ENCODE peak calls at places on chromosomes 12 and 14, in four cellular contexts. I is psoas muscle, Q is astrocyte, B is HFF-Myc. W is an unnamed sample.

GRCh38 chr14:88791629-88792571 is 853 bp downstream of the EML5 start:
- DNase-seq in Q (no peak), B (no peak), I (peak), W (no peak)

GRCh38 chr12:122422769-122423257 is 344 bp upstream of the CLIP1 start:
- DNase-seq in I (peak), Q (peak), B (no peak), W (no peak)

GRCh38 chr14:59020382-59020781 is 168.1 kb upstream of the DAAM1 start:
- DNase-seq in I (no peak), Q (peak), B (no peak), W (peak)

GRCh38 chr12:116244001-116244400 is 33.5 kb downstream of the MED13L start:
- DNase-seq in Q (peak), I (no peak), B (peak), W (no peak)

GRCh38 chr12:124917135-124917840 is 2.8 kb upstream of the UBC start:
- DNase-seq in B (peak), I (peak), Q (peak), W (peak)

GRCh38 chr12:130966443-130967030 is 12.8 kb downstream of the ADGRD1 start:
- DNase-seq in B (no peak), I (no peak), Q (no peak), W (no peak)

GRCh38 chr14:32711103-32711680 is 227.5 kb upstream of the NPAS3 start:
- DNase-seq in Q (peak), B (no peak), I (no peak), W (peak)

GRCh38 chr12:11545438-11546330 is 103.8 kb upstream of the ETV6 start:
- DNase-seq in I (no peak), B (no peak), Q (no peak), W (no peak)

GRCh38 chr14:69574266-69574953 is at the start of gene CCDC177:
- DNase-seq in I (peak), Q (no peak), B (no peak), W (peak)

GRCh38 chr14:69430306-69430939 is 31.9 kb downstream of the SLC39A9 start:
- DNase-seq in I (no peak), Q (no peak), B (no peak), W (no peak)

GRCh38 chr14:36805116-36805515 is 143.5 kb downstream of the PAX9 start:
- DNase-seq in I (no peak), Q (no peak), B (no peak), W (no peak)

GRCh38 chr14:45664668-45665356 is 411.8 kb upstream of the MIS18BP1 start:
- DNase-seq in Q (no peak), I (no peak), B (no peak), W (no peak)

GRCh38 chr12:121802485-121802842 is 1.3 kb upstream of the SETD1B start:
- DNase-seq in I (no peak), Q (no peak), B (no peak), W (no peak)

GRCh38 chr12:58074259-58074658 is 132.9 kb downstream of the ATP23 start:
- DNase-seq in B (no peak), I (no peak), Q (no peak), W (no peak)

GRCh38 chr12:122458105-122459035 is 35.9 kb upstream of the CLIP1 start:
- DNase-seq in B (no peak), I (no peak), Q (no peak), W (no peak)

GRCh38 chr14:99055019-99055418 is 217.0 kb downstream of the BCL11B start:
- DNase-seq in B (no peak), Q (peak), I (no peak), W (no peak)

GRCh38 chr12:6065872-6066217 is 58.6 kb downstream of the VWF start:
- DNase-seq in Q (no peak), B (no peak), I (no peak), W (no peak)

GRCh38 chr12:66237505-66238175 is 48.6 kb downstream of the IRAK3 start:
- DNase-seq in Q (no peak), I (no peak), B (no peak), W (no peak)

GRCh38 chr12:66232258-66232657 is 43.2 kb downstream of the IRAK3 start:
- DNase-seq in I (no peak), Q (no peak), B (no peak), W (no peak)

GRCh38 chr12:66239295-66239694 is 50.3 kb downstream of the IRAK3 start:
- DNase-seq in B (no peak), I (no peak), Q (no peak), W (no peak)

GRCh38 chr12:66236969-66237368 is 48.0 kb downstream of the IRAK3 start:
- DNase-seq in Q (no peak), I (no peak), B (no peak), W (no peak)

GRCh38 chr12:66235626-66236281 is 46.7 kb downstream of the IRAK3 start:
- DNase-seq in I (no peak), Q (no peak), B (no peak), W (peak)
- TF ChIP-seq CTCF in I (no peak), Q (peak), B (no peak), W (peak)

DNA sequence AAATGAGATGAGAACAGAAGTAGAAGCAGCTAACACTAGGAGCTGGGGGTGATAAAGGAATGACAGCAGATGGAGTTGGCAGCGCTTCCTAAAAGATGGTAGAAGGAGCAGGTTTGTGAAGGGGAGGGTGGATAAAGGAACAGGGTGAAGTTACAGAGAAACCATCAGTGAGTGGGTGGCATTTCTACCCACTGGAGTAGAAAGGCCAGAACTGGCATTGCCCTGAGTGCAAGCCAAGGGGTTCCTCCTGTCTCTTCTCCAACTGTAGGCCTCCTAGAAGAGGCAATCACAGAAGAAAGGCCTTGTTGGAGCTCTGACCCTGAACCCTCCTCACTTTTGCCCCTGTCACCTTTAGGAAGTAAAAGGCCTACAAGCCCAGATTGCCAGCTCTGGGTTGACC is 2.2 kb downstream of the KRT18 start:
- DNase-seq in I (no peak), B (no peak), Q (no peak), W (no peak)
- H3K4me3 ChIP-seq in I (no peak), B (no peak), Q (peak), W (peak)

DNA sequence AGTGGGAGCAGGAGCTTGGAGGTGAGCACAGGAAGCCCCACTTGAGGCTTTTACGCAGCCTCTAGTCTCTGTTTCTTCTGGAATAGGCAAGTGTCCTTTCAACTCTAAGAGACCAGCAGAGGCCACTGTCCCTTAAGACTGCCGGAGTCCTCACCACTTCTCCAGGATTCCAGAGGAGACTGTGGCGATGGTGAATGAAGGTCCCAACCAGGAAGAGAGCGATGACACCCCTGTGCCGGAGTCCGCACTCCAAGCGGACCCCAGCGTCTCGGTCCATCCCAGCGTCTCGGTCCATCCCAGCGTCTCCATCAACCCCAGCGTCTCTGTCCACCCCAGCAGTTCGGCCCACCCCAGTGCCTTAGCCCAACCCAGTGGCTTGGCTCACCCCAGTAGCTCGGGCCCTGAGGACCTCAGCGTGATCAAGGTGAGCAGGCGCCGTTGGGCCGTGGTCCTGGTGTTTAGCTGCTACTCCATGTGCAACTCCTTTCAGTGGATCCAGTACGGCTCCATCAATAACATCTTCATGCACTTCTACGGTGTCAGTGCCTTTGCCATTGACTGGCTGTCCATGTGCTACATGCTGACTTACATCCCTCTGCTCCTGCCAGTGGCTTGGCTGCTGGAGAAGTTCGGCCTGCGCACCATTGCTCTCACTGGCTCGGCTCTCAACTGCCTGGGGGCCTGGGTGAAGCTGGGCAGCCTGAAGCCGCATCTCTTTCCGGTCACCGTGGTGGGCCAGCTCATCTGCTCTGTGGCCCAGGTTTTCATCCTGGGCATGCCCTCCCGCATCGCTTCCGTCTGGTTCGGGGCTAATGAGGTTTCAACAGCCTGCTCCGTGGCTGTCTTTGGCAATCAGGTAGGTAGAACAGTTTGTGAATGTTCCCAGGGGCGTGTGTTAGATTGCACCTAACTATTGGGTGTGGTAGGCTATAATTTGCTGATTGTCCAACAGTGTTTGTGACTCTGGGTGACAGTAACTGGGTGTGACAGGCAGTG is 664 bp downstream of the FLVCR2 start:
- DNase-seq in I (peak), B (no peak), Q (peak), W (peak)
- TF ChIP-seq CTCF in I (peak), B (peak), Q (peak), W (peak)

DNA sequence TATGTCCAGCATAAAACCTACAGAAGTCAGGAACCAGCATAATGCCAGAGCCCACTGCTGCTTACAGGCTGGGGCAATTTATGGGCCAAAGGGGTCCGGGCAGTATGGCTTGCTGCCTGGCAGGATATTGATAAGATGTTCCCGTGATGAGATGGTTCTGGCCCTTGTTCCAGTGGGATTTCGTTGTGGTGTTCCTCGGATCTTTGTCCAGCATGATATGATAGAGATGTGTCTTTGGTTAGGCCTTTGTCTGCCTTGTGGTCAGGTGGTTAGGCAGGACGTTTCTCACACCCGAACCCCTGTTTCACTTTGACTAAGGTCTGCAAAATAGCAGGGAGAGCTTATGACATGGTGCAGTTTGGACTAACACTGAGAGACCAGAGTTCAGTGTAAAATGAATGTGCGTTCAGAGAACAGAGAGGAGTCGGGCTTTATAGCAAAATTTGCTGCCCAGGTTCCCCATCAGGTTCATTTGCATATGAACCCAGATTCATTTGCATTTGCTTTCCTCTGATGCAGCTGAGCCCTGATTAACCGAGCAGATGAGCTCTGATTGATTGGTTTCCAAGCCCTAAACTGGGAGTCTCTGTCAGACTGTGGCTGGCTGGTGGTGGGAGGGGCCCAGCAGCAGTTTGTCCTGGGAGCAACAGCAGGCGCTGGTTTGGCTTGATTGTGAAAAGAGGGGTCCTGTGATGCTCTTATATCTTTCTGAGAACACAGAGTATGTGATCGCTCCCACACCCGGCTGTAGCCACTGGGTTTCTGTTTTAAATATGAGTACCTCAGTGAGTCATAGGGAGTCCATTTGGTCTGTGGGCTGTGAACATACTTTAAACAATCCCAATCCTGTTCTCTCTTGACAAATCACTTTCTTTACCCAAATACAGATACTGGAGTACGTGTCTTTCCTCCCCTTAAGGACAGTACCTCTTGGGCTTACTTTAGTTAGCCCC is 156.3 kb upstream of the PZP start:
- DNase-seq in I (no peak), Q (peak), B (no peak), W (peak)
- H3K4me3 ChIP-seq in I (no peak), Q (peak), B (no peak), W (peak)

GRCh38 chr12:132926417-132926833 is 29.7 kb downstream of the ZNF605 start:
- DNase-seq in Q (no peak), I (no peak), B (no peak), W (no peak)

GRCh38 chr12:132925597-132926416 is 30.3 kb downstream of the ZNF605 start:
- DNase-seq in B (no peak), Q (no peak), I (no peak), W (no peak)

GRCh38 chr12:132923356-132923909 is 32.7 kb downstream of the ZNF605 start:
- DNase-seq in B (no peak), Q (no peak), I (no peak), W (no peak)

GRCh38 chr12:132922676-132923075 is 33.4 kb downstream of the ZNF605 start:
- DNase-seq in I (no peak), B (no peak), Q (no peak), W (no peak)

DNA sequence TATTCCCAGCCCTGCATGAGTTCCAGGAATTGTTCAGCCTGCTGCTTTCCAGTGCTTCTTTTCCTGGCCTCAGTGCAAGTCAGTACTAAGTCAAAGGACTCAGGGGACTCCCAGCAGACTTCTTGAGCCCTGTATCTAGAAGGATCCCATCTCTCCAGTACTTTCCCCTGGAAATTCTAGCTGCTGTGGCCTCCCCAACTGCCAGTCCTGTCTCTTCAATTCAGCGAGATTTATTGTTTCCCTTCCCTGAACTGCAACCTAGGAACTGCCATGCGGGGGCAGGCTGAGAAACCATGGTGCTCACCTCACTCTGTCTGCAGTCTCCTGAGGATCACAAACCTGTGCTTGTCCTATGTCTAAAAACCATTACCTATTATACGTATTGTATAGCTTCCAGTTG is 31.8 kb downstream of the ZNF605 start:
- DNase-seq in I (no peak), B (no peak), Q (no peak), W (no peak)
- TF ChIP-seq CTCF in I (no peak), B (no peak), Q (no peak), W (no peak)

DNA sequence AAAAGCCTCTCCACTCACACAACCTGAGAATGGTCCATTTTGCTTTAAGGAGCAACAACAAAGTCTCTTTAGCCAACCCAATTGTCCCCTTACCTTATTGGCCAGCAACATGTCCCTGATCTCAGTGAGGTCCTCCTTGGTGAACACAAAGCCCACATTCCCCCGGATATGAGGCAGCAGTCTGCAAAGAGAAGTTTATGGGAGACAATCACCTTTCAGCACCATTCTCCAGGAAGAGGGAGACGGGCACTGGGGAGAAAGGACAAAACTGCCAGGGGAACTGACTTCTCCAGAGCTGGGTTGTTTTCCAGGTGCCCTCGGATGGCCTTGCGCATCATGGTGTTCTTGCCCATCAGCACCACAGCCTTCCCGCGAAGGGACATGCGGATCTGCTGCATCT is 1.9 kb downstream of the RPLP0 start:
- DNase-seq in B (no peak), I (no peak), Q (no peak), W (no peak)
- H3K4me3 ChIP-seq in B (peak), I (peak), Q (peak), W (peak)

GRCh38 chr14:77140937-77141591 is 527 bp downstream of the ZDHHC22 start:
- DNase-seq in B (no peak), Q (peak), I (no peak), W (no peak)

GRCh38 chr14:77140343-77140936 is 1.2 kb downstream of the ZDHHC22 start:
- DNase-seq in B (no peak), Q (no peak), I (no peak), W (no peak)

GRCh38 chr14:77139022-77139421 is 2.6 kb downstream of the ZDHHC22 start:
- DNase-seq in B (no peak), Q (no peak), I (no peak), W (no peak)

GRCh38 chr14:77141592-77142288 is at the start of gene ZDHHC22:
- DNase-seq in Q (no peak), I (no peak), B (no peak), W (no peak)

GRCh38 chr14:77139540-77140342 is 1.9 kb downstream of the ZDHHC22 start:
- DNase-seq in Q (no peak), B (no peak), I (peak), W (no peak)
- TF ChIP-seq CTCF in Q (peak), B (peak), I (peak), W (peak)

DNA sequence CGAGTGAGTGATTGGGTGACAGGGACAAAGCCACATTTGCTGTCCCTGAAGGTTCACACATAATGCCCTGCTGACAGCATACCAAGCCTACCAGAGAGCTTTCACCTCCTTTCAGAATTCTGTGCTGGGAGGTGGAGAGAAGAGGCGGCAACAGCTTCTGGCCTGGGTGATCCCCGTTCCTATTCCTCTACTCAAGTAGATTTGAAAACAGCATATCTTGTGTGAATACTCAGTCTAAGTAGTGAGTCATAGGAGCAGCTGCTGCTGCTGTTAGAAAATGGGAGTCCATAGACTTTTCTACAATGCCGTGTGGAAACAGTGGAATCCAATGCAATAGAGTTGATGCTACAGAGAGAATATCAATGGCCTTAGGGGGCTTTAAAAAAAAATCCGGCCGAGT is 44.7 kb downstream of the SRGAP1 start:
- DNase-seq in B (no peak), I (no peak), Q (peak), W (peak)
- H3K4me3 ChIP-seq in B (no peak), I (no peak), Q (no peak), W (no peak)

DNA sequence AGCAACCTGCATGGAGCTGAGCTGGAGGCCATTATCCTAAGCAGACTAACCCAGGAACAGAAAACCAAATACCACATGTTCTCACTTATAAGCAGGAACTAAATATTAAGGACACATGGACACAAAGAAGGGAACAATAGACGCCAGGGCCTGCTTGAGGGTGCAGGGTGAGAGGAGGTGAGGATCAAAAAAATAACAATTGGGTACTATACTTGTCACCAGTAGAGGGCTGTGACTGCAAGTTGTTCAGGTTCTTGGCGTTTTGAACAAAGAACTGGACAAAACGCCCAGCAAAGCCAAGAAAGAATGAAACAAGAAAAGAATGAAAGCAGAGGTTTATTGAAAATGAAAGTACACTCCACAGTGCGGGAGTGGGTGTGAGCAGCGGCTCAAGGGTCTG is 208.5 kb upstream of the NEDD1 start:
- DNase-seq in Q (no peak), B (no peak), I (no peak), W (no peak)
- TF ChIP-seq CTCF in Q (no peak), B (no peak), I (no peak), W (peak)

W was measured in brain microvascular endothelial cell.